ENCODE peak calls at places on chromosomes 6 and 20, in eight cellular contexts. F is HepG2, W is GM12878, M is astrocyte of the cerebellum, V is hepatocyte, R is right atrium auricular region, P is AG09309, S is GM23338. Y is an unnamed sample.

GRCh38 chr6:34073504-34073903 is 72.4 kb downstream of the GRM4 start:
- DNase-seq in F (no peak), W (no peak), M (no peak), V (no peak), R (no peak), P (no peak), S (no peak), Y (no peak)

GRCh38 chr6:143271024-143271423 is 179.5 kb downstream of the ADAT2 start:
- DNase-seq in F (peak), W (no peak), M (peak), V (peak), R (no peak), P (peak), S (no peak), Y (peak)

GRCh38 chr6:56840467-56841371 is 114.2 kb upstream of the BEND6 start:
- DNase-seq in F (peak), W (no peak), M (peak), V (peak), R (no peak), P (no peak), S (no peak), Y (no peak)

GRCh38 chr6:26299286-26300042 is 65.5 kb upstream of the BTN3A2 start:
- DNase-seq in F (no peak), W (no peak), M (no peak), V (no peak), R (no peak), P (no peak), S (peak), Y (no peak)

GRCh38 chr20:4999788-5000187 is 1.5 kb downstream of the SLC23A2 start:
- DNase-seq in F (no peak), W (no peak), M (no peak), V (no peak), R (no peak), P (no peak), S (no peak), Y (no peak)

GRCh38 chr6:37489697-37490336 is 9.9 kb downstream of the CCDC167 start:
- DNase-seq in F (peak), W (no peak), M (no peak), V (no peak), R (no peak), P (no peak), S (no peak), Y (no peak)

GRCh38 chr6:3053231-3053508 is 15.1 kb upstream of the RIPK1 start:
- DNase-seq in F (peak), W (no peak), M (no peak), V (no peak), R (no peak), P (no peak), S (no peak), Y (no peak)

GRCh38 chr6:27091661-27092315 is 155.7 kb upstream of the PRSS16 start:
- DNase-seq in F (peak), W (peak), M (peak), V (peak), R (no peak), P (peak), S (peak), Y (peak)

GRCh38 chr20:44601801-44602204 is 19.4 kb downstream of the PKIG start:
- DNase-seq in F (no peak), W (no peak), M (peak), V (peak), R (peak), P (peak), S (no peak), Y (no peak)

GRCh38 chr20:63061701-63062100 is 54.9 kb upstream of the BHLHE23 start:
- DNase-seq in F (no peak), W (no peak), M (no peak), V (no peak), R (no peak), P (no peak), S (no peak), Y (no peak)

GRCh38 chr6:21199246-21199645 is 394.3 kb upstream of the SOX4 start:
- DNase-seq in F (no peak), W (no peak), M (no peak), V (no peak), R (no peak), P (no peak), S (no peak), Y (no peak)

GRCh38 chr6:168162366-168162765 is 83.4 kb upstream of the FRMD1 start:
- DNase-seq in F (no peak), W (no peak), M (no peak), V (no peak), R (peak), P (no peak), S (no peak), Y (no peak)

GRCh38 chr6:156280131-156280530 is 497.0 kb upstream of the ARID1B start:
- DNase-seq in F (no peak), W (no peak), M (no peak), V (no peak), R (no peak), P (no peak), S (no peak), Y (no peak)

GRCh38 chr6:43833223-43833995 is 63.4 kb downstream of the VEGFA start:
- DNase-seq in F (peak), W (no peak), M (no peak), V (peak), R (no peak), P (no peak), S (no peak), Y (no peak)

GRCh38 chr6:119002069-119002468 is 67.1 kb upstream of the MCM9 start:
- DNase-seq in F (no peak), W (no peak), M (no peak), V (no peak), R (no peak), P (no peak), S (no peak), Y (no peak)

DNA sequence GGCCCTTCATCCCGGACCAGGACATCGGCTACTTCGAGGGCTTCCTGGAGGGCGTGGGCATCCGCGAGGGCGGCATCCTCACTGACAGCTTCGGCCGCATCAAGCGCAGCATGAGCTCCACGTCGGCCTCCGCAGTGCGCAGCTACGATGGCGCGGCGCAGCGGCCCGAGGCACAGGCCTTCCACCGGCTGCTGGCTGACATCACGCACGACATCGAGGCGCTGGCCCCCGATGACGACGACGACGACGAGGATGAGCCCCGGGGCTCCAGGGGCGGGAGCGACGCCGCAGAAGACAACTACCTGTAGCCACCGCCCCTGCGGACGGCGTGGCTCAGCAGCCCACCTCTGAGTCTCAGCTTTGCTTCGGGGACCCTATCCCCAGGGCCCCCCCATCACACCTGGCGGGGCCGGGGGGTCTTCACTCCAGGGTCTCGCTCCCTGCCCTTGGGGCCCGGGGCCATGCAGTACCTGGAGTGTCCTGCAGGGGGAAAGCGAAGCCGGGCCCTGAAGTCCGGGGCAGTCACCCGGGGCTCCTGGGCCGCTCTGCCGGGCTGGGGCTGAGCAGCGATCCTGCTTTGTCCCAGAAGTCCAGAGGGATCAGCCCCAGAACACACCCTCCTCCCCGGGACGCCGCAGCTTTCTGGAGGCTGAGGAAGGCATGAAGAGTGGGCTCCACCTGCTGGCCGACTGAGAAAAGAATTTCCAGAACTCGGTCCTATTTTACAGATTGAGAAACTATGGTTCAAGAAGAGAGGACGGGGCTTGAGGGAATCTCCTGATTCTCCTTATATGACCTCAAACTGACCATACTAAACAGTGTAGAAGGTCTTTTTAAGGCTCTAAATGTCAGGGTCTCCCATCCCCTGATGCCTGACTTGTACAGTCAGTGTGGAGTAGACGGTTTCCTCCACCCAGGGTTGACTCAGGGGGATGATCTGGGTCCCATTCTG is 20.8 kb upstream of the HCK start:
- DNase-seq in F (peak), W (no peak), M (peak), V (peak), R (peak), P (peak), S (peak), Y (peak)
- H3K4me3 ChIP-seq in F (no peak), W (peak), M (peak), V (no peak), R (no peak), P (peak), S (peak), Y (no peak)

GRCh38 chr6:154460306-154461071 is 50.0 kb downstream of the CNKSR3 start:
- DNase-seq in F (peak), W (no peak), M (peak), V (no peak), R (no peak), P (peak), S (no peak), Y (no peak)

GRCh38 chr6:154458565-154459475 is 51.7 kb downstream of the CNKSR3 start:
- DNase-seq in F (no peak), W (no peak), M (no peak), V (no peak), R (no peak), P (no peak), S (no peak), Y (no peak)

GRCh38 chr6:154457046-154457713 is 53.3 kb downstream of the CNKSR3 start:
- DNase-seq in F (no peak), W (no peak), M (peak), V (no peak), R (no peak), P (no peak), S (no peak), Y (no peak)

GRCh38 chr6:154459513-154459912 is 51.0 kb downstream of the CNKSR3 start:
- DNase-seq in F (no peak), W (no peak), M (no peak), V (no peak), R (no peak), P (no peak), S (no peak), Y (no peak)

DNA sequence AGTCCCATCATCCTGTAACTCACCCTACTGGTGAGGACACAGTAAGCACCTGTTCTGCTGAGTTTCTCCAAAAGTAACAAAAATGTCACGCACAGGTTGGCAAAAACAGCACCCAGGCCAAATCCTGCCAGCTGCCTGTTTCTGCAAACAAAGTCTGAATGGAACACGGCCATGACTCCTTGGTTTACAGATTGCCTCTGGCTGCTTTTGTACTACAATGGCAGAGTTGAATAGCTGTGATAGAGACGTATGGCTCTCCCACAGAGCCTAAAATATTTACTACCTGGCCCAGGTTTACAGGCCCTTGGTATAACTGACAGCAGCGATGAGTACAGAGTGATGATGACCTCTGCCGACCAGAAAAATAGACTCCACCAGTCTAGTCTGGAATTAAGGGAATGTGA is 52.6 kb downstream of the CNKSR3 start:
- DNase-seq in F (no peak), W (no peak), M (no peak), V (no peak), R (no peak), P (no peak), S (no peak), Y (no peak)
- TF ChIP-seq CTCF in F (no peak), W (no peak), M (no peak), V (peak), R (no peak), P (no peak), S (no peak), Y (no peak)

GRCh38 chr20:37408930-37409210 is 62.9 kb downstream of the SRC start:
- DNase-seq in F (no peak), W (no peak), M (no peak), V (no peak), R (no peak), P (no peak), S (no peak), Y (no peak)
- H3K4me3 ChIP-seq in F (no peak), W (no peak), M (no peak), V (no peak), R (no peak), P (no peak), S (no peak), Y (no peak)

DNA sequence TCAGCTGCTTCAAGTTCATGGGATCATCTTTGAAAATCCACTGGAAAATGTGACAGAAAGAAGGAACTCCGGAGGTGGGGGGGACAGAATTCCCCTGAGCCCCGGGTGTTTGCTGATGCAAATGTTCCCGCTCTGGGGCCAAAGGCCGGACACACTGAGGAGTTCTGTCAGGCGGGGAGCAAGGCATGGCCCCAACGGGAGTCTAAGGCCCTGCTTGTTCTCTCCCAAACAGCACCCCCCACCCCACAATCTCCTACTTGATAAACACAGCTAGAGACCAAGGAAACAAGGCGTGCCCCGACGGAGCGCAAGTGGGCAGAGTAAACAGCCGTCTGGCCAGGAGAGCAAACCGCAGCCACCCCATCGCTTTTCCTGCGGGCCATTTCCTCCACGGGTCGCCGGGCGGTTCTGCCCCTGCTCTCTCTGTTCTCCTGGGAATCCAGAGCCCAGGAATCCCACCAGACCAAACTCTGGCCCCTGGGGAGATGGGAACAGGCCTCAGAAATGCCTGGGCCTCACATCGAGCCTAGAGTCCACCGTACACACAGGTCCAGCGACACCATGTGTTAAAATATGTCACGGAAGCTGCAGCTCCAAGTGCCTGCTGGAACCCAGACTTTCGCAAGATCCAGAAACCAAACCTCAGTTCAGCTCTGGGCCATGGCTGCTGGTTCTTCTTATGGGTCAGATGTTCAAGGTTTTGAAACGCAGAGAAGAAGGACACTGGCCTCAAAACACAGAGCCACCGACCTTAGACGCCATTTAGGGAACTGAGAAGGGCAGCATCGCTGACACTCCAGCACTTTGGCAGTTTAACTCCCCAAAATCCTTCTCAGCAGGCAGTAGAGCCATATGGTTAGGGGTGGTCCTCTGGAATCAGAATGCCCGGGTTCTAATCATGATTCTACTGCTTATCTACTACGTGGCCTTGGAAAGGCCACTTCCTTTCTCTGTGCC is 104.2 kb downstream of the PREX1 start:
- DNase-seq in F (peak), W (no peak), M (no peak), V (peak), R (peak), P (no peak), S (no peak), Y (no peak)
- TF ChIP-seq CTCF in F (peak), W (no peak), M (no peak), V (peak), R (no peak), P (no peak), S (no peak), Y (no peak)

GRCh38 chr6:72619883-72620696 is 1.8 kb upstream of the KCNQ5 start:
- DNase-seq in F (no peak), W (peak), M (no peak), V (peak), R (no peak), P (no peak), S (peak), Y (no peak)

GRCh38 chr6:72623808-72624207 is 1.9 kb downstream of the KCNQ5 start:
- DNase-seq in F (no peak), W (no peak), M (no peak), V (no peak), R (no peak), P (no peak), S (no peak), Y (no peak)

GRCh38 chr6:72620866-72621242 is 1.0 kb upstream of the KCNQ5 start:
- DNase-seq in F (no peak), W (no peak), M (no peak), V (no peak), R (no peak), P (no peak), S (peak), Y (no peak)

GRCh38 chr6:72622094-72622540 is 253 bp downstream of the KCNQ5 start:
- DNase-seq in F (no peak), W (no peak), M (no peak), V (peak), R (no peak), P (no peak), S (peak), Y (no peak)

DNA sequence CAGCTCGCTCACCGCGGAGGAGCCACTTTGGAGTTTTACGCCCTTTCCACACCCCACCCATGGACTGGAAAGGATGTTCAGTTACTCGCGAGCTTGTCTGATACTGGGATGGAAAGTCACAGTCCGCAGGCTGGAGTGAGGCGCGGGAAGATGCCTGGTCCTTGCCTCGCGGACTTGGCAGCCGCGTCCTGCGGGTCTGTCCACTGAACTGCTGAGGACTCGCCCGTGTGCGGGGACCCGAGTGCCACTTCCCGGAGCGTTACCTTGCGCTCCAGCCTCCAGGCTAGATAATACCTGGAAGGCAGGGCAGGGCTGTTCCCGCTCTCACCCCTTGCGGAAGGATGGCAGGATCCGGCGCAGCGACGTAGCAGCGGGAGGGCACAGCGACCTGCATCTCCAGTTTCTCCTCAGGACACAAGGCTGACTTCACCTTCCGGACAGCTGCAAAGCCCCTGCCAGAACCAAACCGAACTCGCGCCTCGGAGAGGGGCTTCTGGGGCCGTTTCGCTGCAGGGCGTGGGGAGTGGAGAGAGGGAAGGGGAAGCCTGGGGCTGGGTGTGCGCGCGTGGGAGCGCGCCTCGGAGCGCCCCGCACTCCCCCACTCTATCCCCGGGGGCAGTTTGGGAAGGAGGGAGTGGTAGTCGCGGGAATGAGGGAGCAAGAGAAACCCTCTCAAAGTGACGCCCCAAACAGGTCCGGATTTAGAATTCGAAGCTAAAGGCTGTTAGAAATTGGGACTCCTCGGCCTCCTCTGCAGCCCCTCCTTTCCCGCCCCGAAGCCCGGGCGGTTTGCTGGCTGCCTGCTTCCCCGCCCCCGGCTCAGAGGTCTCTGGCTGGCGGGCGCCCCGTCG is at the start of gene KCNQ5:
- DNase-seq in F (no peak), W (no peak), M (no peak), V (peak), R (no peak), P (no peak), S (peak), Y (no peak)
- H3K4me3 ChIP-seq in F (no peak), W (peak), M (peak), V (peak), R (peak), P (peak), S (peak), Y (peak)

GRCh38 chr6:70547313-70547712 is 19.4 kb upstream of the SDHAF4 start:
- DNase-seq in F (no peak), W (no peak), M (no peak), V (peak), R (no peak), P (peak), S (peak), Y (no peak)
- TF ChIP-seq CTCF in F (peak), W (peak), M (peak), V (peak), R (peak), P (peak), S (peak), Y (peak)

GRCh38 chr6:170365581-170365980 is 59.0 kb downstream of the FAM120B start:
- DNase-seq in F (no peak), W (no peak), M (no peak), V (no peak), R (no peak), P (no peak), S (no peak), Y (no peak)
- H3K4me3 ChIP-seq in F (no peak), W (no peak), M (no peak), V (no peak), R (no peak), P (no peak), S (no peak), Y (no peak)